ENCODE peak calls at places on chromosome 10, in nine cellular contexts. One of them, this sample, is unnamed.

GRCh38 chr10:49375611-49376010 is 20.3 kb downstream of the DRGX start:
- DNase-seq in AG08395: no peak
- DNase-seq in NCI-H1105: no peak
- DNase-seq in esophagus muscularis mucosa: no peak
- DNase-seq in NCI-H2171 treated with DMSO at 0.1 percent for 48 hours: no peak
- DNase-seq in GOT3: no peak
- DNase-seq in HEK293T: no peak
- DNase-seq in RWPE1: no peak
- DNase-seq in AML-193: no peak
- DNase-seq in this sample: no peak

GRCh38 chr10:97081621-97082235 is 104.0 kb downstream of the SLIT1 start:
- DNase-seq in esophagus muscularis mucosa: no peak
- DNase-seq in AG08395: peak
- DNase-seq in GOT3: no peak
- DNase-seq in HEK293T: peak
- DNase-seq in RWPE1: peak
- DNase-seq in AML-193: peak
- DNase-seq in NCI-H1105: no peak
- DNase-seq in NCI-H2171 treated with DMSO at 0.1 percent for 48 hours: no peak
- DNase-seq in this sample: peak

GRCh38 chr10:14334771-14335170 is 4.0 kb upstream of the FRMD4A start:
- DNase-seq in RWPE1: no peak
- DNase-seq in NCI-H2171 treated with DMSO at 0.1 percent for 48 hours: no peak
- DNase-seq in HEK293T: no peak
- DNase-seq in NCI-H1105: no peak
- DNase-seq in GOT3: no peak
- DNase-seq in esophagus muscularis mucosa: peak
- DNase-seq in AML-193: no peak
- DNase-seq in AG08395: no peak
- DNase-seq in this sample: no peak

GRCh38 chr10:132311338-132311939 is 3.7 kb upstream of the STK32C start:
- DNase-seq in GOT3: no peak
- DNase-seq in esophagus muscularis mucosa: no peak
- DNase-seq in NCI-H1105: no peak
- DNase-seq in RWPE1: no peak
- DNase-seq in HEK293T: no peak
- DNase-seq in AML-193: no peak
- DNase-seq in NCI-H2171 treated with DMSO at 0.1 percent for 48 hours: no peak
- DNase-seq in AG08395: peak
- DNase-seq in this sample: no peak

GRCh38 chr10:124227306-124228016 is 134.1 kb upstream of the CHST15 start:
- DNase-seq in GOT3: no peak
- DNase-seq in AML-193: no peak
- DNase-seq in NCI-H2171 treated with DMSO at 0.1 percent for 48 hours: no peak
- DNase-seq in HEK293T: no peak
- DNase-seq in esophagus muscularis mucosa: no peak
- DNase-seq in AG08395: no peak
- DNase-seq in NCI-H1105: no peak
- DNase-seq in RWPE1: no peak
- DNase-seq in this sample: no peak

GRCh38 chr10:90306187-90306586 is 551.7 kb downstream of the HTR7 start:
- DNase-seq in AML-193: no peak
- DNase-seq in esophagus muscularis mucosa: no peak
- DNase-seq in RWPE1: no peak
- DNase-seq in AG08395: no peak
- DNase-seq in NCI-H1105: no peak
- DNase-seq in HEK293T: peak
- DNase-seq in GOT3: no peak
- DNase-seq in NCI-H2171 treated with DMSO at 0.1 percent for 48 hours: no peak
- DNase-seq in this sample: no peak

GRCh38 chr10:122461367-122461728 is at the start of gene HTRA1:
- DNase-seq in AG08395: peak
- DNase-seq in RWPE1: peak
- DNase-seq in AML-193: no peak
- DNase-seq in HEK293T: peak
- DNase-seq in GOT3: no peak
- DNase-seq in esophagus muscularis mucosa: no peak
- DNase-seq in NCI-H2171 treated with DMSO at 0.1 percent for 48 hours: no peak
- DNase-seq in NCI-H1105: no peak
- DNase-seq in this sample: no peak

GRCh38 chr10:69374242-69374641 is 42.5 kb downstream of the TACR2 start:
- DNase-seq in NCI-H2171 treated with DMSO at 0.1 percent for 48 hours: peak
- DNase-seq in esophagus muscularis mucosa: no peak
- DNase-seq in NCI-H1105: peak
- DNase-seq in RWPE1: no peak
- DNase-seq in GOT3: no peak
- DNase-seq in HEK293T: no peak
- DNase-seq in AG08395: no peak
- DNase-seq in AML-193: no peak
- DNase-seq in this sample: no peak

GRCh38 chr10:59362184-59362966 is at the start of gene FAM13C:
- DNase-seq in GOT3: peak
- DNase-seq in HEK293T: peak
- DNase-seq in esophagus muscularis mucosa: peak
- DNase-seq in RWPE1: peak
- DNase-seq in NCI-H2171 treated with DMSO at 0.1 percent for 48 hours: peak
- DNase-seq in AG08395: peak
- DNase-seq in AML-193: no peak
- DNase-seq in NCI-H1105: peak
- DNase-seq in this sample: no peak

GRCh38 chr10:113357688-113358306 is 195.1 kb upstream of the HABP2 start:
- DNase-seq in GOT3: no peak
- DNase-seq in NCI-H2171 treated with DMSO at 0.1 percent for 48 hours: no peak
- DNase-seq in AML-193: no peak
- DNase-seq in AG08395: no peak
- DNase-seq in HEK293T: no peak
- DNase-seq in NCI-H1105: no peak
- DNase-seq in RWPE1: no peak
- DNase-seq in esophagus muscularis mucosa: no peak
- DNase-seq in this sample: no peak

GRCh38 chr10:126350216-126350992 is 37.9 kb downstream of the ADAM12 start:
- DNase-seq in NCI-H2171 treated with DMSO at 0.1 percent for 48 hours: no peak
- DNase-seq in esophagus muscularis mucosa: no peak
- DNase-seq in GOT3: peak
- DNase-seq in NCI-H1105: no peak
- DNase-seq in AML-193: no peak
- DNase-seq in RWPE1: peak
- DNase-seq in AG08395: peak
- DNase-seq in HEK293T: no peak
- DNase-seq in this sample: no peak

GRCh38 chr10:34599401-34599800 is 215.7 kb downstream of the PARD3 start:
- DNase-seq in NCI-H1105: no peak
- DNase-seq in NCI-H2171 treated with DMSO at 0.1 percent for 48 hours: no peak
- DNase-seq in esophagus muscularis mucosa: no peak
- DNase-seq in GOT3: no peak
- DNase-seq in AML-193: no peak
- DNase-seq in AG08395: no peak
- DNase-seq in HEK293T: no peak
- DNase-seq in RWPE1: no peak
- DNase-seq in this sample: no peak

GRCh38 chr10:62248465-62248864 is 20.2 kb downstream of the RTKN2 start:
- DNase-seq in RWPE1: no peak
- DNase-seq in esophagus muscularis mucosa: no peak
- DNase-seq in GOT3: no peak
- DNase-seq in NCI-H2171 treated with DMSO at 0.1 percent for 48 hours: no peak
- DNase-seq in NCI-H1105: no peak
- DNase-seq in AML-193: peak
- DNase-seq in HEK293T: no peak
- DNase-seq in AG08395: no peak
- DNase-seq in this sample: no peak

GRCh38 chr10:104706886-104707285 is 65.8 kb downstream of the SORCS3 start:
- DNase-seq in HEK293T: no peak
- DNase-seq in NCI-H1105: no peak
- DNase-seq in GOT3: no peak
- DNase-seq in NCI-H2171 treated with DMSO at 0.1 percent for 48 hours: no peak
- DNase-seq in esophagus muscularis mucosa: no peak
- DNase-seq in RWPE1: no peak
- DNase-seq in AG08395: no peak
- DNase-seq in AML-193: no peak
- DNase-seq in this sample: no peak

GRCh38 chr10:93224005-93224779 is 150.5 kb downstream of the CYP26A1 start:
- DNase-seq in HEK293T: no peak
- DNase-seq in GOT3: no peak
- DNase-seq in NCI-H2171 treated with DMSO at 0.1 percent for 48 hours: no peak
- DNase-seq in NCI-H1105: no peak
- DNase-seq in esophagus muscularis mucosa: peak
- DNase-seq in AG08395: no peak
- DNase-seq in AML-193: peak
- DNase-seq in RWPE1: peak
- DNase-seq in this sample: no peak

GRCh38 chr10:49606981-49607535 is 3.1 kb upstream of the SLC18A3 start:
- DNase-seq in AML-193: peak
- DNase-seq in AG08395: peak
- DNase-seq in NCI-H2171 treated with DMSO at 0.1 percent for 48 hours: no peak
- DNase-seq in esophagus muscularis mucosa: no peak
- DNase-seq in RWPE1: peak
- DNase-seq in GOT3: peak
- DNase-seq in NCI-H1105: no peak
- DNase-seq in HEK293T: peak
- DNase-seq in this sample: peak

GRCh38 chr10:104259999-104260774 is 5.5 kb downstream of the GSTO1 start:
- DNase-seq in AG08395: no peak
- DNase-seq in AML-193: no peak
- DNase-seq in HEK293T: no peak
- DNase-seq in esophagus muscularis mucosa: no peak
- DNase-seq in GOT3: no peak
- DNase-seq in NCI-H2171 treated with DMSO at 0.1 percent for 48 hours: no peak
- DNase-seq in RWPE1: no peak
- DNase-seq in NCI-H1105: no peak
- DNase-seq in this sample: no peak

GRCh38 chr10:44068716-44069482 is 316.0 kb downstream of the CXCL12 start:
- DNase-seq in GOT3: no peak
- DNase-seq in RWPE1: no peak
- DNase-seq in AG08395: no peak
- DNase-seq in NCI-H1105: no peak
- DNase-seq in HEK293T: no peak
- DNase-seq in NCI-H2171 treated with DMSO at 0.1 percent for 48 hours: no peak
- DNase-seq in AML-193: no peak
- DNase-seq in esophagus muscularis mucosa: peak
- DNase-seq in this sample: no peak

GRCh38 chr10:43594944-43595589 is 11.2 kb upstream of the ZNF485 start:
- DNase-seq in NCI-H2171 treated with DMSO at 0.1 percent for 48 hours: no peak
- DNase-seq in RWPE1: no peak
- DNase-seq in AG08395: peak
- DNase-seq in esophagus muscularis mucosa: peak
- DNase-seq in AML-193: no peak
- DNase-seq in HEK293T: no peak
- DNase-seq in NCI-H1105: no peak
- DNase-seq in GOT3: no peak
- DNase-seq in this sample: no peak

This sample was measured in GDM1.